ENCODE peak calls at places on chromosomes 11 and 22, in four cellular contexts. O is tibial nerve, Q is Peyer's patch, B is body of pancreas. P is an unnamed sample.

GRCh38 chr22:46063861-46064235 is 86.5 kb upstream of the PPARA start:
- DNase-seq in Q (peak), B (peak), O (peak), P (peak)

GRCh38 chr22:21032843-21033688 is 705 bp upstream of the SLC7A4 start:
- DNase-seq in B (no peak), O (no peak), Q (no peak), P (no peak)

GRCh38 chr11:117197516-117198456 is 1.4 kb upstream of the TAGLN start:
- DNase-seq in Q (no peak), O (no peak), B (no peak), P (no peak)

GRCh38 chr11:112453601-112454577 is 193.2 kb upstream of the PLET1 start:
- DNase-seq in Q (peak), B (peak), O (no peak), P (no peak)

GRCh38 chr11:74683279-74683871 is 47.9 kb downstream of the CHRDL2 start:
- DNase-seq in Q (no peak), B (no peak), O (no peak), P (peak)

GRCh38 chr11:29449280-29450074 is 567.4 kb downstream of the KCNA4 start:
- DNase-seq in B (no peak), Q (no peak), O (no peak), P (no peak)

GRCh38 chr11:69521461-69521860 is 40.0 kb downstream of the LINC01488 start:
- DNase-seq in Q (no peak), O (no peak), B (no peak), P (no peak)

GRCh38 chr11:74453373-74453975 is 13.9 kb downstream of the KCNE3 start:
- DNase-seq in B (peak), O (peak), Q (peak), P (peak)

GRCh38 chr22:23824476-23825245 is 14.1 kb downstream of the DERL3 start:
- DNase-seq in O (no peak), B (no peak), Q (no peak), P (no peak)

GRCh38 chr22:23825246-23825905 is 13.4 kb downstream of the DERL3 start:
- DNase-seq in Q (no peak), B (no peak), O (no peak), P (no peak)

GRCh38 chr22:23827351-23827995 is 11.3 kb downstream of the DERL3 start:
- DNase-seq in O (no peak), B (no peak), Q (no peak), P (no peak)

GRCh38 chr22:23828800-23829680 is 9.8 kb downstream of the DERL3 start:
- DNase-seq in B (no peak), O (no peak), Q (no peak), P (no peak)

GRCh38 chr22:23826510-23827350 is 12.1 kb downstream of the DERL3 start:
- DNase-seq in B (no peak), Q (no peak), O (no peak), P (no peak)
- TF ChIP-seq POLR2A in B (no peak), Q (no peak), O (no peak), P (no peak)

GRCh38 chr11:67640021-67640757 is 626 bp upstream of the TBX10 start:
- DNase-seq in B (peak), O (no peak), Q (peak), P (peak)
- TF ChIP-seq CTCF in B (peak), O (peak), Q (peak), P (no peak)

DNA sequence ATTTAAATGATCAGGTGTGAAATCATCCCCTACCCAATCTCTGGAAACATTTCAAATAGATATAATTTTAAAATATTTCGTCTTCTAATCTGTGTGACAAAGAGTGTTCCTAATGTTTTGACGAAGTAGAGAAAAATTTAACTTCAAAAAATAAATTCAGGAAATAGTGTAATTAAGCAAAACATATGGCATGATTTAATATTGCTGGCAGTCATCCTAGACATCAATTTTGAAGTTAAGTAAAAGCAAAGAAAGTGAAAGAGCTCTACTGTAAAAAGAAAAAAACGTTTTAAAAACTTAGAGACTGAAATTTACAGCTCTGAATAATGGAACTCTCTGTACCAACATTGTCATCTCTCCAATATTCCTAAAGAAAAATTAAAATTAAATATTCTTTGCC is 1062.3 kb downstream of the LRRC4C start:
- DNase-seq in O (no peak), Q (no peak), B (no peak), P (no peak)
- H3K4me3 ChIP-seq in O (no peak), Q (no peak), B (no peak), P (no peak)

DNA sequence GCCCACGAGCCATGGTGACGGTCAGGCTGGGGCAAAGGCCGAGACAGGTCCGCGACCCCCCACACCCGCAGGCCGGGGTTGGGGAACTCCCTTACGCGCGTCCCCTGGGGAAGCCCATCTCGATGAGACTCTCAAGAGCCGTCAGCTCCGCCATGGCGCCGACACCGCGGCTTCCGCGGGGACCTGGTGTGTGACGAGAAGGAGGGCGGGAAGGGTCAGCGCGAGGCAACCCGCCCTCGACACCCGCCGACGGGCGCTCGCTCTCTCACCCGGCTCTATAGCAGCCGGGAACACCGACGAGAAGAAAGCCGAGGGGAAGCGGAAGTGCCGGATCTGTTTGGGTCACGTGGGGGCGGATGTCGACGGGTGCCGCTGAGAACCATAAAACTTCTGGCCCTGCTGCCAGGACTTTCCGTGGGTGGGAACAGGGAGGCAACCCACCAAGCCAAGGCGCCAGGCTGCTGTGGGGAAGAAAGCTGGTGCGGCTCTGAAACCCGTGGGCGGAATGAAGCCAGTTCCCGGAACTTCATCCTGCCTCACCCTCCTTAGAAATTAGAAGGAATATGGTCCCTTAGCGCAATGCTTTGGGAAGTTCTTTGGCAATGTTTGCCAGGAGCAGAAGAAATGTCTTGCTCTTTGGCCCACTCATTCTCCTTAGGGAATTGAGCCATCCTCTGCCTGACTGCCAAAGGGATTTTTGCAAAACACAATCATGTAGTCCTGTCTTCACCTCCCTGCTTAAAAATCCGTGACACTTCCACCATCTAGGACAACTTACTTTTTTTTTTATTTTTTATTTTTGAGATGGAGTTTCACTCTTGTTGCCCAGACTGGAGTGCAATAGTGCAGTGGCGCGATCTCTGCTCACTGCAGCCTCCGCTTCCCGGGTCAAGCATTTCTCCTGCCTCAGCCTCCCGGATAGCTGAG is at the start of gene UBXN1:
- DNase-seq in O (peak), Q (peak), B (peak), P (peak)
- TF ChIP-seq POLR2A in O (no peak), Q (peak), B (peak), P (no peak)

P was measured in lower leg skin.